ENCODE peak calls at places on chromosomes 3 and 15, in ten cellular contexts. R is NB4; Q is heart right ventricle; O is A673; S is AG09309; E is Panc1; A is CD8-positive, alpha-beta T cell; H is mammary epithelial cell; G is lower leg skin; F is IMR-90. N is an unnamed sample.

GRCh38 chr3:124248471-124249028 is 256.6 kb upstream of the ROPN1 start:
- DNase-seq in H (peak), Q (peak), S (peak), O (peak), A (no peak), F (peak), E (no peak), G (peak), R (no peak), N (peak)

GRCh38 chr3:173876476-173876875 is 478.9 kb downstream of the NLGN1 start:
- DNase-seq in Q (no peak), O (no peak), F (no peak), S (no peak), H (no peak), G (no peak), A (no peak), E (no peak), R (no peak), N (no peak)

GRCh38 chr3:40267940-40268707 is 41.4 kb upstream of the EIF1B start:
- DNase-seq in F (no peak), R (no peak), Q (no peak), A (no peak), E (no peak), S (no peak), H (no peak), O (peak), G (no peak), N (no peak)

GRCh38 chr15:101189341-101189679 is 62.5 kb downstream of the CHSY1 start:
- DNase-seq in G (no peak), Q (no peak), O (no peak), S (no peak), E (no peak), H (no peak), F (no peak), A (no peak), R (no peak), N (no peak)

GRCh38 chr3:30443756-30444673 is 162.4 kb upstream of the TGFBR2 start:
- DNase-seq in Q (no peak), G (no peak), S (no peak), F (no peak), A (no peak), E (no peak), H (no peak), O (no peak), R (no peak), N (no peak)

GRCh38 chr15:74134387-74135027 is 4.1 kb downstream of the ISLR2 start:
- DNase-seq in O (no peak), H (no peak), S (no peak), F (peak), Q (peak), G (no peak), R (peak), A (no peak), E (no peak), N (no peak)

GRCh38 chr3:102790742-102791141 is 355.9 kb downstream of the ZPLD1 start:
- DNase-seq in E (no peak), O (no peak), H (no peak), F (peak), Q (no peak), S (peak), A (no peak), G (no peak), R (no peak), N (no peak)

GRCh38 chr15:50820808-50821382 is 55.4 kb upstream of the SPPL2A start:
- DNase-seq in O (no peak), G (no peak), S (no peak), E (no peak), F (no peak), A (no peak), Q (no peak), H (peak), R (no peak), N (no peak)

GRCh38 chr15:88484781-88485246 is 17.3 kb downstream of the MRPS11 start:
- DNase-seq in Q (no peak), O (peak), G (no peak), A (no peak), F (peak), E (no peak), H (no peak), S (peak), R (peak), N (no peak)

GRCh38 chr3:138329127-138329983 is at the start of gene NME9:
- DNase-seq in S (no peak), F (peak), H (peak), O (peak), Q (peak), E (peak), G (peak), A (peak), R (peak), N (peak)

GRCh38 chr3:81764665-81765064 is 3.2 kb upstream of the GBE1 start:
- DNase-seq in Q (no peak), O (no peak), A (no peak), H (no peak), R (no peak), E (no peak), S (no peak), F (no peak), G (no peak), N (no peak)

GRCh38 chr15:52706091-52706490 is 26.9 kb upstream of the ATOSA start:
- DNase-seq in Q (no peak), E (no peak), O (no peak), H (peak), A (no peak), F (no peak), S (no peak), G (no peak), R (no peak), N (no peak)

GRCh38 chr3:57043518-57043917 is 16.9 kb upstream of the SPATA12 start:
- DNase-seq in Q (no peak), R (no peak), G (no peak), E (no peak), F (no peak), A (no peak), O (no peak), H (no peak), S (no peak), N (no peak)

GRCh38 chr3:127693336-127693843 is 20.6 kb downstream of the ABTB1 start:
- DNase-seq in O (no peak), H (no peak), F (no peak), A (no peak), E (no peak), G (no peak), R (no peak), Q (peak), S (no peak), N (no peak)

GRCh38 chr15:95840004-95840403 is 490.5 kb upstream of the NR2F2 start:
- DNase-seq in Q (peak), O (no peak), G (no peak), S (peak), H (no peak), A (no peak), F (peak), R (no peak), E (no peak), N (peak)

GRCh38 chr3:11718582-11719405 is 75.1 kb upstream of the VGLL4 start:
- DNase-seq in H (peak), E (no peak), S (no peak), R (peak), Q (peak), A (peak), G (peak), F (peak), O (peak), N (peak)

GRCh38 chr3:141877911-141878310 is 1.5 kb downstream of the ATP1B3 start:
- DNase-seq in E (no peak), O (peak), A (no peak), G (no peak), R (peak), F (peak), S (no peak), Q (no peak), H (peak), N (no peak)

GRCh38 chr15:50764331-50765201 is 940 bp downstream of the SPPL2A start:
- DNase-seq in A (no peak), H (peak), S (no peak), G (no peak), F (peak), R (peak), O (no peak), E (no peak), Q (no peak), N (no peak)

GRCh38 chr3:107928084-107928445 is 162.8 kb downstream of the CD47 start:
- DNase-seq in S (peak), G (no peak), O (peak), A (no peak), R (peak), E (no peak), F (peak), Q (no peak), H (peak), N (peak)

GRCh38 chr3:156630773-156631093 is 43.7 kb upstream of the TIPARP start:
- DNase-seq in R (no peak), S (no peak), H (no peak), Q (no peak), G (no peak), F (no peak), O (no peak), E (no peak), A (no peak), N (no peak)

GRCh38 chr3:144942501-144943197 is 971.0 kb downstream of the DIPK2A start:
- DNase-seq in S (no peak), E (no peak), O (no peak), F (no peak), A (no peak), Q (no peak), H (no peak), G (no peak), R (no peak), N (no peak)

GRCh38 chr15:67174864-67175573 is 79.4 kb downstream of the AAGAB start:
- DNase-seq in O (no peak), Q (no peak), S (no peak), R (no peak), H (peak), A (no peak), G (no peak), E (peak), F (peak), N (no peak)

GRCh38 chr3:124115965-124116364 is 124.0 kb upstream of the ROPN1 start:
- DNase-seq in F (no peak), R (no peak), G (no peak), A (no peak), S (no peak), Q (no peak), H (no peak), O (no peak), E (no peak), N (no peak)

GRCh38 chr3:71055602-71056001 is 527.9 kb downstream of the FOXP1 start:
- DNase-seq in R (no peak), G (no peak), F (peak), A (no peak), S (no peak), H (peak), Q (no peak), O (no peak), E (no peak), N (no peak)

GRCh38 chr15:58115692-58116091 is 22.5 kb upstream of the AQP9 start:
- DNase-seq in E (no peak), A (no peak), O (peak), H (peak), Q (no peak), R (no peak), S (no peak), G (no peak), F (no peak), N (no peak)

GRCh38 chr3:156553705-156554356 is 1.1 kb downstream of the SSR3 start:
- DNase-seq in A (no peak), H (peak), F (peak), G (no peak), O (peak), Q (no peak), S (peak), R (peak), E (no peak), N (peak)

GRCh38 chr3:191761906-191762305 is 300.9 kb downstream of the PYDC2 start:
- DNase-seq in H (no peak), F (no peak), E (no peak), Q (no peak), R (no peak), O (peak), G (no peak), A (no peak), S (no peak), N (no peak)

GRCh38 chr3:56467108-56467507 is 1.2 kb downstream of the ERC2 start:
- DNase-seq in E (no peak), H (peak), O (peak), A (no peak), S (no peak), G (no peak), Q (peak), F (peak), R (no peak), N (peak)

GRCh38 chr3:146921693-146922092 is 316.5 kb upstream of the PLSCR5 start:
- DNase-seq in F (no peak), R (no peak), A (no peak), H (no peak), S (no peak), E (no peak), Q (no peak), O (no peak), G (no peak), N (no peak)

GRCh38 chr3:99674086-99674789 is 35.8 kb downstream of the COL8A1 start:
- DNase-seq in Q (no peak), S (no peak), A (no peak), R (no peak), H (peak), F (peak), G (no peak), E (no peak), O (no peak), N (peak)

GRCh38 chr3:171142985-171143384 is 116.5 kb upstream of the SLC2A2 start:
- DNase-seq in H (peak), S (peak), R (no peak), E (no peak), Q (no peak), G (no peak), A (no peak), O (peak), F (peak), N (peak)

GRCh38 chr3:193794002-193794835 is 201.2 kb downstream of the OPA1 start:
- DNase-seq in F (no peak), S (no peak), A (no peak), O (no peak), Q (no peak), R (peak), H (no peak), E (no peak), G (no peak), N (no peak)
- TF ChIP-seq CTCF in F (no peak), S (no peak), A (no peak), O (no peak), Q (no peak), R (no peak), H (no peak), E (no peak), G (no peak), N (no peak)

GRCh38 chr15:47542312-47543094 is 174.8 kb upstream of the SEMA6D start:
- DNase-seq in G (no peak), F (no peak), Q (no peak), O (no peak), R (no peak), H (no peak), E (no peak), S (no peak), A (no peak), N (no peak)
- TF ChIP-seq CTCF in G (no peak), F (no peak), Q (no peak), O (no peak), R (no peak), H (no peak), E (no peak), S (no peak), A (no peak), N (no peak)

GRCh38 chr3:139329364-139329850 is 14.4 kb upstream of the MRPS22 start:
- DNase-seq in Q (peak), S (no peak), O (peak), F (peak), A (peak), H (peak), E (peak), G (peak), R (peak), N (peak)
- TF ChIP-seq CTCF in Q (peak), S (peak), O (peak), F (peak), A (peak), H (peak), E (peak), G (peak), R (peak), N (peak)

DNA sequence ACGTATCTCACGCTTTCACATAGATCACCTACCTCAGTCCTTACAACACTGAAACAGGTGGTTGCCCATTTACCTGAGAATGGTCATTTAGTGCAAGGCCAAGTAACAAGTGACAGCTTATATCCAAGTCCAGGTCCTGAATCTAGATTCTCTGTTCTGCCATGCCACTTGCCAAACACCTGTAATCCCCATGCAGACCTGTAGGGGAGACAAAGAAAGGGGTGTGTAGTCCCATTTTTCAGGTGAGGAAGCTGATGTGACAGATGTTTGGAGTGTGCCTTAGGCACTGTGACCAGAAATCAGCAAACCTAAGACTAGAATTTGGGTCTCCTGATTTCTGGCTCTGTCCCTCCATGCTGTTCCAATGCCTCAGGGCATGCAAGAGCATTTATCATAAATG is 12.7 kb downstream of the ZNF35 start:
- DNase-seq in F (no peak), Q (no peak), S (no peak), A (no peak), E (no peak), O (no peak), G (no peak), H (no peak), R (no peak), N (no peak)
- TF ChIP-seq CTCF in F (no peak), Q (no peak), S (peak), A (no peak), E (no peak), O (no peak), G (no peak), H (peak), R (no peak), N (peak)

GRCh38 chr3:132029182-132029902 is 5.5 kb downstream of the CPNE4 start:
- DNase-seq in A (peak), O (peak), G (peak), E (peak), R (peak), F (peak), H (peak), S (no peak), Q (peak), N (peak)
- TF ChIP-seq CTCF in A (peak), O (peak), G (no peak), E (peak), R (peak), F (peak), H (peak), S (peak), Q (peak), N (peak)

N was measured in brain microvascular endothelial cell.